ENCODE peak calls at places on chromosome 9, in ten cellular contexts. Q, H, E, F, R, B, U, C, Y and P are unnamed samples. For H3K27me3, the result is how much of the 10 kb centered on the place peaks cover.

GRCh38 chr9:112360047-112360804 is 19.7 kb upstream of the HSDL2 start:
- DNase-seq in Q (no peak), H (no peak), E (no peak), F (no peak), R (no peak), B (no peak), U (peak), C (no peak), Y (no peak), P (no peak)

GRCh38 chr9:121434946-121435345 is 64.7 kb downstream of the GGTA1 start:
- DNase-seq in Q (no peak), H (no peak), E (no peak), F (no peak), R (no peak), B (no peak), U (peak), C (no peak), Y (no peak), P (no peak)

GRCh38 chr9:112050544-112051475 is 124.3 kb downstream of the SUSD1 start:
- DNase-seq in Q (peak), H (peak), E (no peak), F (no peak), R (peak), B (peak), U (peak), C (peak), Y (no peak), P (no peak)

GRCh38 chr9:11038366-11038765 is 425.6 kb upstream of the PTPRD start:
- DNase-seq in Q (no peak), H (no peak), E (no peak), F (no peak), R (no peak), B (no peak), U (no peak), C (no peak), Y (no peak), P (no peak)

GRCh38 chr9:93897075-93897970 is 57.8 kb downstream of the BARX1 start:
- DNase-seq in Q (no peak), H (no peak), E (peak), F (peak), R (peak), B (peak), U (no peak), C (no peak), Y (no peak), P (no peak)

GRCh38 chr9:119284118-119284517 is 85.1 kb downstream of the BRINP1 start:
- DNase-seq in Q (no peak), H (peak), E (no peak), F (no peak), R (no peak), B (no peak), U (peak), C (peak), Y (no peak), P (peak)

GRCh38 chr9:7509586-7509985 is 290.0 kb downstream of the DMAC1 start:
- DNase-seq in Q (no peak), H (no peak), E (no peak), F (no peak), R (no peak), B (no peak), U (no peak), C (no peak), Y (no peak), P (no peak)

GRCh38 chr9:114058688-114059046 is 19.4 kb downstream of the AMBP start:
- DNase-seq in Q (no peak), H (no peak), E (no peak), F (no peak), R (no peak), B (no peak), U (no peak), C (no peak), Y (no peak), P (no peak)

GRCh38 chr9:35750256-35750531 is 1.1 kb downstream of the RGP1 start:
- DNase-seq in Q (no peak), H (no peak), E (no peak), F (no peak), R (no peak), B (no peak), U (no peak), C (no peak), Y (no peak), P (no peak)

GRCh38 chr9:103601287-103601686 is 492.8 kb upstream of the SMC2 start:
- DNase-seq in Q (no peak), H (no peak), E (no peak), F (no peak), R (no peak), B (no peak), U (no peak), C (no peak), Y (no peak), P (no peak)

GRCh38 chr9:19085295-19085694 is 17.4 kb downstream of the HAUS6 start:
- DNase-seq in Q (no peak), H (peak), E (no peak), F (no peak), R (no peak), B (no peak), U (no peak), C (peak), Y (peak), P (no peak)

GRCh38 chr9:34375901-34376595 is 650 bp downstream of the MYORG start:
- DNase-seq in Q (peak), H (peak), E (no peak), F (peak), R (peak), B (peak), U (peak), C (peak), Y (no peak), P (peak)

GRCh38 chr9:16626577-16627130 is 243.8 kb downstream of the BNC2 start:
- DNase-seq in Q (peak), H (peak), E (no peak), F (peak), R (no peak), B (no peak), U (peak), C (peak), Y (no peak), P (no peak)

GRCh38 chr9:4510546-4511322 is 20.5 kb downstream of the SLC1A1 start:
- DNase-seq in Q (no peak), H (no peak), E (no peak), F (no peak), R (no peak), B (no peak), U (no peak), C (peak), Y (no peak), P (no peak)

GRCh38 chr9:110143969-110144545 is 63.9 kb downstream of the C9orf152 start:
- DNase-seq in Q (no peak), H (no peak), E (no peak), F (no peak), R (no peak), B (no peak), U (no peak), C (no peak), Y (no peak), P (no peak)

GRCh38 chr9:86563350-86563749 is 209.1 kb upstream of the TUT7 start:
- DNase-seq in Q (no peak), H (no peak), E (no peak), F (no peak), R (no peak), B (no peak), U (peak), C (peak), Y (no peak), P (no peak)

GRCh38 chr9:101311759-101312420 is 72.9 kb downstream of the BAAT start:
- DNase-seq in Q (peak), H (peak), E (no peak), F (no peak), R (peak), B (no peak), U (peak), C (peak), Y (peak), P (no peak)

GRCh38 chr9:86708918-86709835 is 238.1 kb downstream of the GAS1 start:
- DNase-seq in Q (no peak), H (no peak), E (no peak), F (no peak), R (no peak), B (no peak), U (no peak), C (no peak), Y (no peak), P (no peak)

GRCh38 chr9:127059030-127059429 is 63.4 kb downstream of the ANGPTL2 start:
- DNase-seq in Q (no peak), H (no peak), E (no peak), F (no peak), R (no peak), B (no peak), U (no peak), C (no peak), Y (no peak), P (no peak)

GRCh38 chr9:90894956-90895687 is 93.5 kb downstream of the SYK start:
- DNase-seq in Q (no peak), H (peak), E (no peak), F (no peak), R (no peak), B (no peak), U (no peak), C (no peak), Y (no peak), P (no peak)

GRCh38 chr9:12469084-12469483 is 224.1 kb upstream of the TYRP1 start:
- DNase-seq in Q (no peak), H (no peak), E (no peak), F (no peak), R (no peak), B (no peak), U (no peak), C (no peak), Y (no peak), P (no peak)

GRCh38 chr9:95110956-95111525 is 206.5 kb downstream of the FANCC start:
- DNase-seq in Q (no peak), H (no peak), E (no peak), F (no peak), R (no peak), B (no peak), U (no peak), C (no peak), Y (no peak), P (no peak)

GRCh38 chr9:133958756-133959155 is 33.4 kb downstream of the VAV2 start:
- DNase-seq in Q (no peak), H (no peak), E (no peak), F (no peak), R (no peak), B (no peak), U (no peak), C (no peak), Y (no peak), P (no peak)

GRCh38 chr9:79357185-79357584 is 214.6 kb upstream of the TLE4 start:
- DNase-seq in Q (no peak), H (no peak), E (no peak), F (no peak), R (no peak), B (no peak), U (no peak), C (no peak), Y (no peak), P (no peak)

GRCh38 chr9:125748511-125749099 is 1.4 kb downstream of the PBX3 start:
- DNase-seq in Q (no peak), H (peak), E (no peak), F (no peak), R (no peak), B (no peak), U (no peak), C (peak), Y (no peak), P (no peak)

GRCh38 chr9:111952559-111952958 is 55.9 kb downstream of the UGCG start:
- DNase-seq in Q (no peak), H (no peak), E (no peak), F (no peak), R (no peak), B (no peak), U (peak), C (no peak), Y (no peak), P (no peak)

GRCh38 chr9:78622131-78622530 is 325.2 kb downstream of the PSAT1 start:
- DNase-seq in Q (no peak), H (no peak), E (no peak), F (no peak), R (no peak), B (no peak), U (no peak), C (no peak), Y (no peak), P (no peak)

GRCh38 chr9:113646491-113646890 is 183.0 kb downstream of the RGS3 start:
- DNase-seq in Q (no peak), H (no peak), E (peak), F (no peak), R (no peak), B (no peak), U (no peak), C (no peak), Y (no peak), P (no peak)

GRCh38 chr9:7491641-7492040 is 307.9 kb downstream of the DMAC1 start:
- DNase-seq in Q (no peak), H (no peak), E (no peak), F (no peak), R (no peak), B (no peak), U (no peak), C (no peak), Y (no peak), P (no peak)

GRCh38 chr9:104927912-104928740 is at the start of gene ABCA1:
- DNase-seq in Q (peak), H (peak), E (peak), F (peak), R (peak), B (peak), U (peak), C (peak), Y (peak), P (peak)

DNA sequence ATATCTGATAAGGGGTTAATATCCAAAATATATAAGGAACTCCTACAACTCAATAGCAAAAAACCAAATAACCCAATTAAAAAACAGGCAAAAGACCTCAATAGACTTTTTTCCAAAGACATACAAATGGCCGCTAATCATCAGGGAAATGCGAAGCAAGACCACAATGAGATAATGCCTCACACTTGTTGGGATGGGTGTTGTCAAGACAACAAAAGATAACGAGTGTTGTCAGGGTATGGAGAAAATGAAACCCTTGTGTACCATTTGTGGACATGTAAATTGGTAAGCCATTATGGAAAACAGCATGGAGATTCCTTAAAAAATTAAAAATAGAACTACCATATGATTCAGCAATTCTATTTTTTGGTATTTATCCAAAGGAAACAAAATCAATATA is 620.2 kb downstream of the ACTL7B start:
- DNase-seq in Q (no peak), H (no peak), E (no peak), F (no peak), R (no peak), B (no peak), U (no peak), C (no peak), Y (no peak), P (no peak)
- H3K27me3 ChIP-seq in Q (under half), H (under half), E (under half), F (under half), R (under half), B (under half), U (under half), C (under half), Y (under half), P (under half)

DNA sequence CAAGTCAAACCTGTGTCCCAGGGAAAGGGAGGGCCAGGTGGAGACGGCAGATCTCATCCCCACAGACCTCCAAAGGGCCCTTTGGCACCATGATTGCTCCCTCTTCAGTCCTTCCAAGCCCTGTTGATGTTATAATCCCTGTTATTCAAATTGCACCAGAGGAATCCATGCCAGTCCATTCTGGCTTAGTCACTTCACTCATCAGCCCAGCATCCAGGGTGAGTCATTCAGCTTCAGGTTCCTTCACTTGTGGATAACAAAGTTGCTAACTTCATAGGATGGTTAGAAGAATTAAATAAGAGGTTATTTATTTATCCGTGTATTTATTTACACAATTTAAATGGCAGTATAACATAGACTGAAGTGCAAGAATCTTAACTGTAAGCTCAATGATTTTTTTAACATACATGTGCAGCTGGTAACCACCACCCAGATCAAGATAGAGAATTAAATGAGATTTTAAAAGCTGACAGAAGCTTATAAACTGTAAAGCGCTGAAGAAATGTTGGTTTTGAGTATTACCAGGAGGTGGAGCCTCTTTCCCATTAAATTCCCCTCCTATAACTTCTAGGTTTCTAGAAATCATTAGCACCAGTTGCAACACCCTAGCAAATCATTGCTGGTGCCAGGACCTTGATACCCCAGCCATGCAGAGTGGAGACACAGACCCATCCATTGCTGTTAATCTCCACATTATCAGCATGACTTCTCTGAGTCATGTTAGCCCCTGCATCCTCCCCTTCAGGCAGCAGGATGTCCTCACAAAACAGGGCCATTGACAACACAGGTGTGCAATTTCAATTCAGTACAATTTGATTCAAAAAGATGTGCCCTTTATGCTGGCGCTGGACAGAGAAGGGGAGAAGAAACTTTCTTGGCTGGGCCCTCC is 77.4 kb downstream of the SEC61B start:
- DNase-seq in Q (no peak), H (peak), E (no peak), F (no peak), R (no peak), B (no peak), U (peak), C (peak), Y (no peak), P (no peak)
- TF ChIP-seq CTCF in Q (peak), H (peak), E (no peak), F (no peak), R (no peak), B (no peak), U (peak), C (peak), Y (peak), P (peak)

DNA sequence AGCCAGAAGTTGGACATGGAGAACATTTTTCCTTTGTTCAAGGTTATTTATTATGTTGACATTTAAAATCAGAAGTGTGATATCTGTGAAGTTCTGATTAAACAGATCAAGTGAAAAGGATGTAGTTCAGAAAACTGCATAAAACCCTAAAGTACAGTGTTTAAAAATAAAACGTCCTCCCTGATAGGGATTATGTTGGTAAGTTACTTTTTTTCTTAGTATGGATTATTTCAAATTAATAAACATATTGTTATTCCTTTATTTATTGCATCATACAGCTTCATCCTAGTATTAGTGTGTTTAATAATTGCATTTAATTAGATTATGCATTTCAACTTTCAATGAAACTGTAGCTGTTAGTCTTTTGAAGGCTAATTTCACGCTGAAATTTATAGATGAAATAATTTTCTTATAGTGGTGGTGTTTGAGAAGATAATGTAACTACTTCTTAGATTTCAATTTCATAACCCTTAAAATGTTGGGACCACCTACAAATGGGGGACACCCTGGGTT is 157.9 kb upstream of the DMRT1 start:
- DNase-seq in Q (no peak), H (no peak), E (no peak), F (no peak), R (no peak), B (no peak), U (no peak), C (no peak), Y (no peak), P (no peak)
- H3K27ac ChIP-seq in Q (no peak), H (peak), E (peak), F (peak), R (peak), B (peak), U (peak), C (peak), Y (no peak), P (peak)

GRCh38 chr9:130931508-130932150 is 7.4 kb downstream of the FIBCD1 start:
- DNase-seq in Q (no peak), H (no peak), E (no peak), F (no peak), R (no peak), B (no peak), U (no peak), C (no peak), Y (no peak), P (no peak)

GRCh38 chr9:130930804-130931349 is 8.2 kb downstream of the FIBCD1 start:
- DNase-seq in Q (no peak), H (no peak), E (no peak), F (no peak), R (no peak), B (no peak), U (no peak), C (no peak), Y (no peak), P (no peak)

GRCh38 chr9:130933114-130934046 is 5.7 kb downstream of the FIBCD1 start:
- DNase-seq in Q (no peak), H (no peak), E (no peak), F (no peak), R (no peak), B (no peak), U (peak), C (peak), Y (no peak), P (no peak)

GRCh38 chr9:130934246-130934645 is 4.8 kb downstream of the FIBCD1 start:
- DNase-seq in Q (no peak), H (no peak), E (no peak), F (no peak), R (no peak), B (no peak), U (no peak), C (no peak), Y (no peak), P (no peak)

DNA sequence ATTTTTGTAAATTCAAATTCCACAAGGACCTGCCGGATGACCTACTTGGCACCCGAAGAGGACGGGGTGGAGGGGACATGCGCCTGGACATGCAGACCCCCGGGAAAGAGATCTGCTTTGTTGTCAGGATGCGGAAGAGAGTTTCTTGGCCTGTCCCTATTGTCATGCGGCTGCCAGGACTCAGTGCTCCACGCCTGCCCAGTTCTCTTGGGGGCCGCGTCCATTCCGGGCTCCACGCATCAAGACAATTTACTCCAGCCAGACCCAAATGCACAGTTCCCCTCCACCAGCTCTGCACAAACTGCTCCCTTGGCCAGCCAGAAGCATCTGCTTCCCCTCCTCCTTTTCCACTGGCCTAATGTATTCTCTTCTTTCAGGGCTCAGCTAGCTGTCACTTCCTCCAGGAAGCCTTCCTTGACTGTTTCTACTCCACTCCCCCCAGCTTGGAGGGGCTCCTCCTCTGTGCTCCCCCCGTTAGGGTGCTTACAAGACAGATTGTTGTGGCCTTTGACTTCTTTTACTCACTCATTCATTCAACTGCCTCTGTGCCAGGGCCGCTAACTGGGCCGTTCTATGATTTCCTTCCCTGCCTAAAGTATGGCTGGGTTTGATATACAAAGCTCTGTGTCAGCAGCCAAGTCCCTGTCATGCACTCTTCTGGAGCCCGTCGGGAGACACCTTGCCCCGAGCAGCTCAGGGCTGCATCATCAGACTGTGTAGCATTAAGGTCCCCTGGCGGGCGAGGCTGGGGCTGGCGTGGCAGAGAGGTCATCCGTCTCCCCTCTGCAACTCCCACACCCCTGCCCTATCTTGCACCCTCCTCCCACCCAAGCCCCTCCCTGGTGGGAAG is 6.6 kb downstream of the FIBCD1 start:
- DNase-seq in Q (peak), H (peak), E (no peak), F (no peak), R (no peak), B (no peak), U (no peak), C (peak), Y (no peak), P (no peak)
- H3K27me3 ChIP-seq in Q (half or more), H (under half), E (under half), F (under half), R (under half), B (under half), U (under half), C (under half), Y (under half), P (under half)